ENCODE peak calls at places on chromosome 19, in four cellular contexts. One of them, this sample, is unnamed.
A peak's percentile ranks its signal among the peaks of the same experiment; 100 is the strongest.

GRCh38 chr19:49422407-49423277 is 599 bp downstream of the PTH2 start:
- DNase-seq in HepG2: no peak
- DNase-seq in IMR-90: peak; percentile 17
- DNase-seq in A549: peak; percentile 89
- DNase-seq in this sample: peak; percentile 90

GRCh38 chr19:19538077-19538764 is at the start of gene CILP2:
- DNase-seq in HepG2: no peak
- DNase-seq in IMR-90: no peak
- DNase-seq in A549: no peak
- DNase-seq in this sample: peak; percentile 53

GRCh38 chr19:28319208-28319607 is 893.7 kb downstream of the UQCRFS1 start:
- DNase-seq in HepG2: no peak
- DNase-seq in IMR-90: no peak
- DNase-seq in A549: no peak
- DNase-seq in this sample: no peak

GRCh38 chr19:41995959-41996797 is 2.1 kb upstream of the ATP1A3 start:
- DNase-seq in HepG2: no peak
- DNase-seq in IMR-90: no peak
- DNase-seq in A549: peak; percentile 63
- DNase-seq in this sample: peak; percentile 71

GRCh38 chr19:28065026-28065425 is 1147.9 kb downstream of the UQCRFS1 start:
- DNase-seq in HepG2: no peak
- DNase-seq in IMR-90: no peak
- DNase-seq in A549: no peak
- DNase-seq in this sample: no peak

GRCh38 chr19:7874080-7874856 is at the start of gene PRR36:
- DNase-seq in HepG2: peak; percentile 58
- DNase-seq in IMR-90: no peak
- DNase-seq in A549: peak; percentile 56
- DNase-seq in this sample: no peak

GRCh38 chr19:18007939-18008673 is at the start of gene ARRDC2:
- DNase-seq in HepG2: peak; percentile 44
- DNase-seq in IMR-90: peak; percentile 87
- DNase-seq in A549: no peak
- DNase-seq in this sample: peak; percentile 83

GRCh38 chr19:54199401-54199800 is 1.3 kb upstream of the RPS9 start:
- DNase-seq in HepG2: no peak
- DNase-seq in IMR-90: no peak
- DNase-seq in A549: no peak
- DNase-seq in this sample: no peak

GRCh38 chr19:41691268-41691970 is 3.3 kb upstream of the CEACAM7 start:
- DNase-seq in HepG2: no peak
- DNase-seq in IMR-90: no peak
- DNase-seq in A549: peak; percentile 42
- DNase-seq in this sample: peak; percentile 58

GRCh38 chr19:8335343-8336071 is 7.6 kb downstream of the KANK3 start:
- DNase-seq in HepG2: no peak
- DNase-seq in IMR-90: no peak
- DNase-seq in A549: peak; percentile 66
- DNase-seq in this sample: no peak

GRCh38 chr19:6065685-6066365 is 44.5 kb downstream of the RFX2 start:
- DNase-seq in HepG2: peak; percentile 87
- DNase-seq in IMR-90: peak; percentile 30
- DNase-seq in A549: peak; percentile 85
- DNase-seq in this sample: peak; percentile 88

GRCh38 chr19:49940482-49940791 is 11.1 kb upstream of the NUP62 start:
- DNase-seq in HepG2: no peak
- DNase-seq in IMR-90: no peak
- DNase-seq in A549: no peak
- DNase-seq in this sample: no peak

GRCh38 chr19:18419195-18419698 is at the start of gene SSBP4:
- DNase-seq in HepG2: peak; percentile 66
- DNase-seq in IMR-90: peak; percentile 70
- DNase-seq in A549: peak; percentile 79
- DNase-seq in this sample: peak; percentile 95

GRCh38 chr19:55486043-55486970 is 1.3 kb downstream of the NAT14 start:
- DNase-seq in HepG2: no peak
- DNase-seq in IMR-90: no peak
- DNase-seq in A549: no peak
- DNase-seq in this sample: no peak
- TF ChIP-seq MAZ in HepG2: no peak
- TF ChIP-seq MAZ in IMR-90: no peak
- TF ChIP-seq MAZ in A549: no peak
- TF ChIP-seq MAZ in this sample: no peak

DNA sequence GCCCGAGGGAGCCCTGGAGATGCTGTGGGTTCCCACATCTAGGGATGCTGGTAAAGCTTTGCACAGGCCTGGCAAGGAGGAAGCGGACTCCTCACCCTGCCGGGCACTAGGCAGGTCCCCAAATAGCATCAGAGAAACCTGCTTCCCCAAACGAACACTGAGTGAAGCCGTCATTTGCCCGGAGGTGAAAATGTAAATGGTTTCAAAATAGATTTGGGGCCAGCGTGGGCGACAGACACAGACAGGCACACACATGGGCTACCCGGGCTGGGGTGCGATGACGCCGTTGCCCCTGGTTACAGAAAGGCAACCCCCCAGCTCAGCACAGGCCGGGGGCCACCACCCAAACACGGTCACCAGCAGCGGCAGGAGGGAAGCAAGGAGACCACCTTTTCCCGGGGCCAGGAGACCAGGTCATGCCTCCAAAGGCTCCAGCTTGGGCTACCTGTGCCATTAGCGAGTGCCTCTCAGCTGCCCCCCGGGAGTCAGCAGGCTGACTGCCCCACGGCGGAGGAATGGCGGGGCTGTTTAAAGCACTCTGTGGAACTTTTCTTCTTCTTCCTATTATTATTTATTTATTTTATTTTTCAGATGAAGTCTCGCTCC is 47.5 kb upstream of the NDUFS7 start:
- DNase-seq in HepG2: no peak
- DNase-seq in IMR-90: no peak
- DNase-seq in A549: no peak
- DNase-seq in this sample: no peak
- TF ChIP-seq MAZ in HepG2: no peak
- TF ChIP-seq MAZ in IMR-90: no peak
- TF ChIP-seq MAZ in A549: no peak
- TF ChIP-seq MAZ in this sample: no peak

GRCh38 chr19:35299523-35300339 is 7.8 kb downstream of the MAG start:
- DNase-seq in HepG2: no peak
- DNase-seq in IMR-90: no peak
- DNase-seq in A549: no peak
- DNase-seq in this sample: peak; percentile 86
- TF ChIP-seq MAZ in HepG2: no peak
- TF ChIP-seq MAZ in IMR-90: no peak
- TF ChIP-seq MAZ in A549: no peak
- TF ChIP-seq MAZ in this sample: no peak

DNA sequence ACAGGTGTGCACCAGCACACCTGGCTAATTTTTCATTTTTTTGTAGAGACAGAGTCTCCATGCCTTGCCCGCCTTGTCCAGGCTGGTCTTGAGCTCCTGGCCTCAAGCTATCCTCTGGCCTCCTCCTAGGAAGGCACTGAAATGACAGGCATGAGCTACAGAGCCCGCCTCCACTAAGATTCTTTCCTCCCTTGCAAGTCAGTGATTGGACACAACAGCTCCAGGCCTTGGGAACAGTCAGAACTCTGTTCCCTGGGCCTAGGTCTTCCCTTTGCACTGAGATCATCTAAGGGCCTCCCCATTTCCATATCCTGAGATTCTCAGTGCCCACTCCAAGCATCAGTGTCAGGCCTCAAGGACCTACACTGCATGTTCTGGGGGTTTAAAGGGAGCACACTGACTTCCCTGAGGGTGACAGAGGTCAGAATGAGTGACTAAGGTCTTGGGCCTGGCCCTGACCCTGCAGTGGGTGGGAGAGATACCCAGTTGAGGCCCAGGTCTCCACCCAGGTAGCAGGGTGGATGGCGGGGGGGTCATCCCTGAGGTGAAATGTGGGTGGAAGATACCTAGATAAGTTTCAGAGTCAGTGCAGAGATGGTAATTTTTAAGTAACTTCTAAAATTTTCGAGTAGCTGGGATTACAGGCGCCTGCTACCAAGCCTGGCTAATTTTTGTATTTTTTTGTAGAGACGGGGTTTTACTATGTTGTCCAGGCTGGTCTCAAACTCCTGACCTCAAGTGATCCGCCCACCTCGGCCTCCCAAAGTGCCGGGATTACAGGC is 17.3 kb upstream of the ERCC1 start:
- DNase-seq in HepG2: no peak
- DNase-seq in IMR-90: peak; percentile 57
- DNase-seq in A549: peak; percentile 83
- DNase-seq in this sample: peak; percentile 61
- TF ChIP-seq MAZ in HepG2: no peak
- TF ChIP-seq MAZ in IMR-90: no peak
- TF ChIP-seq MAZ in A549: no peak
- TF ChIP-seq MAZ in this sample: no peak

GRCh38 chr19:44747739-44748425 is 626 bp upstream of the BCL3 start:
- DNase-seq in HepG2: peak; percentile 50
- DNase-seq in IMR-90: peak; percentile 61
- DNase-seq in A549: peak; percentile 92
- DNase-seq in this sample: no peak
- TF ChIP-seq MAZ in HepG2: no peak
- TF ChIP-seq MAZ in IMR-90: no peak
- TF ChIP-seq MAZ in A549: no peak
- TF ChIP-seq MAZ in this sample: no peak

GRCh38 chr19:1073063-1073955 is 6.3 kb downstream of the ARHGAP45 start:
- DNase-seq in HepG2: no peak
- DNase-seq in IMR-90: no peak
- DNase-seq in A549: no peak
- DNase-seq in this sample: peak; percentile 85

GRCh38 chr19:1076046-1076386 is 9.0 kb downstream of the ARHGAP45 start:
- DNase-seq in HepG2: no peak
- DNase-seq in IMR-90: no peak
- DNase-seq in A549: no peak
- DNase-seq in this sample: no peak

GRCh38 chr19:1074512-1075283 is 7.7 kb downstream of the ARHGAP45 start:
- DNase-seq in HepG2: no peak
- DNase-seq in IMR-90: no peak
- DNase-seq in A549: peak; percentile 74
- DNase-seq in this sample: peak; percentile 97

GRCh38 chr19:1072371-1073015 is 5.5 kb downstream of the ARHGAP45 start:
- DNase-seq in HepG2: no peak
- DNase-seq in IMR-90: no peak
- DNase-seq in A549: no peak
- DNase-seq in this sample: no peak

DNA sequence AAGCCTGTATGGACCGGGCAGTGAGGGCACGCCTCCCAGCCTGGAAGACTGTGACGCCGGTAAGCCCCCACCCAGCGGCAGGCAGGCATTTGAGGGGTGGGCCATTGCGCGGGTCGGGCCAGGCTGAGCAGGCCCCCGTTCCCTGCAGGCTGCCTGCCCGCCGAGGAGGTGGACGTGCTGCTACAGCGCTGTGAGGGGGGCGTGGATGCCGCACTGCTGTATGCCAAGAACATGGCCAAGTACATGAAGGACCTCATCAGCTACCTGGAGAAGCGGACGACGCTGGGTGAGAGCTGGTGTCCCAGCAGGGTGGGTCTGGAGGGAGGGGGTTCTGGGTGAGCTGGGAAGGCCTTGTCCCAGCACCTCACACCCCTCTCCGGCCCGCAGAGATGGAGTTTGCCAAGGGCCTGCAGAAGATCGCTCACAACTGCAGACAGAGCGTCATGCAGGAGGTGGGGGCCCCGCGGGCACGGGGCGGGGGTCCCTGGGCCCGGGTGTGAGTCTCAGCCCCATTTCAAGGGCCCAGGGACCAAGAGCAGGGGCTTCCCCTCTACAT is 7.1 kb downstream of the ARHGAP45 start:
- DNase-seq in HepG2: no peak
- DNase-seq in IMR-90: no peak
- DNase-seq in A549: no peak
- DNase-seq in this sample: no peak
- TF ChIP-seq MAZ in HepG2: no peak
- TF ChIP-seq MAZ in IMR-90: no peak
- TF ChIP-seq MAZ in A549: no peak
- TF ChIP-seq MAZ in this sample: no peak

DNA sequence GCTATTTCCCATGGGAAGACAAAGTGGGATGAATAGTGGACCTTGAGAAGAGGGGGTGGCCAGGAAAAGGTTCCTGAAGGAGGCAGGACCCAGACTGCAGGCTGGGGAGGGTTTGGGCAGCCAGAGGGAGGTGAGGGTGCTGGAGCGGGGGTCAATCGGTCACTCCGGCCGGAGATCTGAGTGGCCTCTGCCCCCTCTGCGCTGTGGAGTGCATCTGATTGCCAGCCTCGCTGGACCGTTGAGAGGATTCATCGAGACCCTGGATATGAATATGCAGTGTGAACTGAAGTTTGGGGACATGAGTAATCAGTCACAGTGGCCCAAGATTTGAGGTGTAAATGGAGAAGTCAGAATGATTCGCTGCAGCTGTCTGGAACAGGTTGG is 5.5 kb upstream of the ZNF580 start:
- DNase-seq in HepG2: no peak
- DNase-seq in IMR-90: no peak
- DNase-seq in A549: no peak
- DNase-seq in this sample: no peak
- TF ChIP-seq MAZ in HepG2: no peak
- TF ChIP-seq MAZ in IMR-90: no peak
- TF ChIP-seq MAZ in A549: no peak
- TF ChIP-seq MAZ in this sample: no peak

GRCh38 chr19:35249848-35250711 is 1.3 kb downstream of the LSR start:
- DNase-seq in HepG2: no peak
- DNase-seq in IMR-90: no peak
- DNase-seq in A549: no peak
- DNase-seq in this sample: no peak

GRCh38 chr19:35246466-35247096 is 2.2 kb upstream of the LSR start:
- DNase-seq in HepG2: no peak
- DNase-seq in IMR-90: no peak
- DNase-seq in A549: no peak
- DNase-seq in this sample: no peak

GRCh38 chr19:35249146-35249847 is 495 bp downstream of the LSR start:
- DNase-seq in HepG2: no peak
- DNase-seq in IMR-90: no peak
- DNase-seq in A549: no peak
- DNase-seq in this sample: peak; percentile 64

GRCh38 chr19:35248310-35249145 is at the start of gene LSR:
- DNase-seq in HepG2: peak; percentile 89
- DNase-seq in IMR-90: no peak
- DNase-seq in A549: peak; percentile 61
- DNase-seq in this sample: peak; percentile 95

DNA sequence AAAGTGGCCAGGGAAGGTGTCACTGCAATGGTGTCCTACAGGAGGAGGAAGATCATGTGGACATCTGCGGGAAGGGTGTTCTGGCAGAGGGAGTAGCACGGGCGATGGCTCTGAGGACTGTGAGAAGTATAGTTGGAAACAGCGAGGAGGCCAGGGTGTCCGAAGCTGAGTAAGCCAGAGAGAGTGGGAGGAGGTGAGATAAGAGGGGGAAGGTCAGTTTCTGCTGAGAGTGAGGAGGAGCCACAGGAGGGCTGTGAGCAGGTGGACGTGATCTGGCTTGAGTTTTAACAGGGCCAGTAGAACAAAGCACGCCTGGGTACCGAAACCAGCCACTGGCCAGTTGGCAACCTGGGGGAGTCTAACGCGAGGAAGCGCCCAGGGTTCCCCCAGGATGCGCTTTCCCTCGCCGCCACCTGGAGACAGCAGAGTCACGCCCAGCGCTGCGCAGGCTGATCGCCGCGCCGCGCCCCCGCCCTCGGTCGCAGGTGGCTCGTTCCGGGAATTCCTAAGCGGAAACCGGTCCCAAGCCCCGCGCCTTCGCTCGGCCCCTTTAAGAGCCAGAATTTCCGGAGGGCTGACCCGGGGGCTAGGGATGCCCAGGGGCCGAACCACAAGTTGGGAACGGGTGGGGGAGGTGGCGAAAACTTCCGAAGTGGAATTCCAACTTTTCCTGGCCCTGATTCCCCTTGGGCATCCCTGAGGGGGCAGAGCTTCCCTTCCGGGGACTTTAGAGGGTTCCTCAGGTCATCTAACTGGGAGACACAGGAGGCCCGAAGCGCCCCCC is 1.1 kb upstream of the LSR start:
- DNase-seq in HepG2: peak; percentile 87
- DNase-seq in IMR-90: no peak
- DNase-seq in A549: peak; percentile 64
- DNase-seq in this sample: peak; percentile 81
- TF ChIP-seq MAZ in HepG2: peak; percentile 79
- TF ChIP-seq MAZ in IMR-90: no peak
- TF ChIP-seq MAZ in A549: no peak
- TF ChIP-seq MAZ in this sample: peak; percentile 60

This sample was measured in K562.